ENCODE peak calls at places on chromosomes 12 and 14, in four cellular contexts. One of them, this sample, is unnamed.

GRCh38 chr12:94783862-94784261 is 133.5 kb upstream of the TMCC3 start:
- DNase-seq in T-helper 9 cell: no peak
- DNase-seq in HT1080: no peak
- DNase-seq in fibroblast of lung: peak
- DNase-seq in this sample: no peak

GRCh38 chr12:14167005-14167628 is 185.7 kb upstream of the GRIN2B start:
- DNase-seq in fibroblast of lung: peak
- DNase-seq in HT1080: peak
- DNase-seq in T-helper 9 cell: peak
- DNase-seq in this sample: no peak

GRCh38 chr14:52115286-52115685 is 46.4 kb upstream of the NID2 start:
- DNase-seq in T-helper 9 cell: no peak
- DNase-seq in HT1080: peak
- DNase-seq in fibroblast of lung: no peak
- DNase-seq in this sample: no peak

GRCh38 chr12:130418261-130418660 is 80.6 kb downstream of the PIWIL1 start:
- DNase-seq in T-helper 9 cell: no peak
- DNase-seq in HT1080: no peak
- DNase-seq in fibroblast of lung: no peak
- DNase-seq in this sample: no peak

GRCh38 chr14:55715889-55716288 is 135.9 kb downstream of the KTN1 start:
- DNase-seq in T-helper 9 cell: no peak
- DNase-seq in HT1080: peak
- DNase-seq in fibroblast of lung: peak
- DNase-seq in this sample: no peak

GRCh38 chr14:103561381-103562134 is 899 bp downstream of the BAG5 start:
- DNase-seq in HT1080: peak
- DNase-seq in fibroblast of lung: peak
- DNase-seq in T-helper 9 cell: peak
- DNase-seq in this sample: peak

GRCh38 chr14:71103662-71104484 is 196.6 kb downstream of the PCNX1 start:
- DNase-seq in HT1080: peak
- DNase-seq in fibroblast of lung: peak
- DNase-seq in T-helper 9 cell: no peak
- DNase-seq in this sample: peak

GRCh38 chr14:73763396-73763795 is 49.2 kb upstream of the PNMA1 start:
- DNase-seq in T-helper 9 cell: no peak
- DNase-seq in HT1080: no peak
- DNase-seq in fibroblast of lung: no peak
- DNase-seq in this sample: no peak

GRCh38 chr14:94036328-94037167 is 10.4 kb downstream of the OTUB2 start:
- DNase-seq in fibroblast of lung: peak
- DNase-seq in T-helper 9 cell: peak
- DNase-seq in HT1080: peak
- DNase-seq in this sample: peak

GRCh38 chr12:115451785-115452736 is 768.1 kb upstream of the TBX3 start:
- DNase-seq in fibroblast of lung: no peak
- DNase-seq in T-helper 9 cell: no peak
- DNase-seq in HT1080: no peak
- DNase-seq in this sample: no peak